ENCODE peak calls at places on chromosomes 3 and 15, in six cellular contexts. S is neuronal stem cell, I is H9, Z is IMR-90, K is H1, M is mesenchymal stem cell. L is an unnamed sample.

GRCh38 chr15:62742409-62743171 is 300.0 kb upstream of the TPM1 start:
- DNase-seq in S (peak; percentile 67), I (peak; percentile 53), Z (peak; percentile 90), K (no peak), M (peak; percentile 89), L (peak; percentile 81)

GRCh38 chr15:65339926-65340325 is 35.4 kb downstream of the RNU5B-1 start:
- DNase-seq in S (no peak), I (no peak), Z (no peak), K (no peak), M (peak; percentile 58), L (no peak)

GRCh38 chr15:81385110-81386076 is 11.4 kb upstream of the TMC3 start:
- DNase-seq in S (no peak), I (no peak), Z (no peak), K (no peak), M (no peak), L (no peak)

GRCh38 chr3:41247055-41247454 is 47.8 kb downstream of the CTNNB1 start:
- DNase-seq in S (no peak), I (no peak), Z (no peak), K (no peak), M (no peak), L (no peak)

GRCh38 chr15:77456746-77457618 is 36.3 kb downstream of the HMG20A start:
- DNase-seq in S (no peak), I (no peak), Z (peak; percentile 44), K (no peak), M (peak; percentile 41), L (no peak)

GRCh38 chr15:51775967-51776816 is 24.8 kb downstream of the TMOD2 start:
- DNase-seq in S (peak; percentile 42), I (peak; percentile 74), Z (peak; percentile 55), K (peak; percentile 71), M (peak; percentile 60), L (peak; percentile 33)

GRCh38 chr15:65909831-65910230 is 40.5 kb downstream of the RAB11A start:
- DNase-seq in S (no peak), I (peak; percentile 18), Z (no peak), K (no peak), M (no peak), L (no peak)

GRCh38 chr3:181719298-181719859 is 7.7 kb downstream of the SOX2 start:
- DNase-seq in S (no peak), I (no peak), Z (no peak), K (peak; percentile 50), M (no peak), L (no peak)

GRCh38 chr15:98400120-98400519 is 248.2 kb upstream of the IGF1R start:
- DNase-seq in S (no peak), I (no peak), Z (no peak), K (no peak), M (no peak), L (no peak)

GRCh38 chr15:33699145-33699544 is 269.2 kb upstream of the CHRM5 start:
- DNase-seq in S (no peak), I (no peak), Z (no peak), K (no peak), M (no peak), L (no peak)

GRCh38 chr3:99366663-99367429 is 271.5 kb upstream of the COL8A1 start:
- DNase-seq in S (no peak), I (peak; percentile 39), Z (no peak), K (peak; percentile 48), M (no peak), L (peak; percentile 26)

GRCh38 chr3:69120879-69121464 is 1.4 kb downstream of the LMOD3 start:
- DNase-seq in S (peak; percentile 82), I (peak; percentile 82), Z (peak; percentile 76), K (peak; percentile 91), M (peak; percentile 79), L (peak; percentile 77)

GRCh38 chr3:151871639-151872468 is 1.6 kb upstream of the SUCNR1 start:
- DNase-seq in S (no peak), I (no peak), Z (no peak), K (no peak), M (peak; percentile 41), L (peak; percentile 51)

GRCh38 chr3:40623567-40623966 is 98.8 kb downstream of the ZNF621 start:
- DNase-seq in S (no peak), I (no peak), Z (no peak), K (no peak), M (no peak), L (peak; percentile 6)

GRCh38 chr15:50485389-50485788 is 61.1 kb downstream of the USP50 start:
- DNase-seq in S (no peak), I (no peak), Z (no peak), K (no peak), M (no peak), L (no peak)

GRCh38 chr15:50484781-50485180 is 60.6 kb downstream of the USP8 start:
- DNase-seq in S (no peak), I (no peak), Z (no peak), K (no peak), M (no peak), L (no peak)

GRCh38 chr15:50487287-50487686 is 59.2 kb downstream of the USP50 start:
- DNase-seq in S (no peak), I (no peak), Z (no peak), K (no peak), M (no peak), L (no peak)
- H4K91ac ChIP-seq in S (no peak overlapping the region), I (no peak overlapping the region), Z (no peak overlapping the region), K (no peak overlapping the region), M (no peak overlapping the region), L (no peak overlapping the region)

GRCh38 chr3:76582632-76583378 is 457.1 kb upstream of the ROBO2 start:
- DNase-seq in S (no peak), I (no peak), Z (peak; percentile 31), K (no peak), M (no peak), L (no peak)
- H3K4me2 ChIP-seq in S (no peak overlapping the region), I (no peak overlapping the region), Z (no peak overlapping the region), K (no peak overlapping the region), M (no peak overlapping the region), L (no peak overlapping the region)

GRCh38 chr3:9794400-9794799 is 1.5 kb downstream of the ARPC4 start:
- DNase-seq in S (no peak), I (no peak), Z (no peak), K (no peak), M (no peak), L (no peak)

GRCh38 chr3:9793161-9793781 is 389 bp downstream of the ARPC4 start:
- DNase-seq in S (no peak), I (no peak), Z (peak; percentile 44), K (no peak), M (peak; percentile 75), L (peak; percentile 88)

GRCh38 chr3:9791127-9791526 is 1.1 kb downstream of the TADA3 start:
- DNase-seq in S (no peak), I (no peak), Z (no peak), K (no peak), M (no peak), L (no peak)

GRCh38 chr3:9791790-9792404 is 376 bp downstream of the TADA3 start:
- DNase-seq in S (no peak), I (no peak), Z (no peak), K (no peak), M (no peak), L (no peak)

DNA sequence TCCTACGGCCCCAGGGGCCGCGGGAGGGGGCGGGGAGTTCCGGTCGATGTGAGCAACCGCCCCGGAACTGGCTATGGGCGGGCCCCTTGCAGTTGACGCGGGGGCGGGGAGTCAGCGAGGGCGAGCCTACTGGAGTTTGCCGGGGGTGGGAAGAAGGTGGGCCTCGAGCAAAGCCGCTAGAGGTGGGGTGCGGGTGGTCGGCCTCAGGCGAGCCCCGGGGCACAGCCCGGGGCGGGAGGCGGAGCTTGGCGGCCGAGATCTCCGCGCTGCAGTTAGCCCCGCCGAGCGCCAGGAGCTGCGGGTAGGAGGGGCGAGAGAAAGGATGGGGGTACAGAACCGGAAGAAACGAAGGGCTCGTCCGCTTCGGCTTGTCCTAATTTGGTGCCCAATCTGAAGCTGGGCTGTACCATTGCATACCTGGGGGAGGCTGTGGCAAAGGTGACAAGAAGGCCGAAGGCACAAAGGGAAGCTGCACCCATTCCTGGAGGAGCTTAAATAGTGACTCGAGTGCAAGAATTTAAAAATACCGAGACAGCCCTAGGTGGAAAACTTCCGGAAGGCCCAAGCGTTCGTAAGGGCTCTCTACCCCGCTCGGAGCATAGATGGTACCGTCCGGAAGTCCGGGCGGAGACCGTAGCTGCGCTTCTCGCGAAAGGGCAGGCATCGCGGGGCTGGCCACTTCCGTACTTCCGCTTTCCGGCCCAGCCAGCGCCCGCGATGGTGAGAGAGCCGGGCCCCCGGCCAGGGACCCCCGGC is at the start of the genes ARPC4 and TADA3:
- DNase-seq in S (peak; percentile 98), I (peak; percentile 93), Z (peak; percentile 96), K (peak; percentile 89), M (peak; percentile 98), L (peak; percentile 97)
- H4K8ac ChIP-seq in S (no peak within 1 kb of the TSS), I (no peak within 1 kb of the TSS), Z (peak within 1 kb of the TSS; percentile 100), K (peak within 1 kb of the TSS; percentile 97), M (peak within 1 kb of the TSS; percentile 84), L (peak within 1 kb of the TSS; percentile 91)

GRCh38 chr3:126461450-126462070 is 14.1 kb downstream of the ZXDC start:
- DNase-seq in S (no peak), I (no peak), Z (no peak), K (no peak), M (no peak), L (no peak)
- H4K91ac ChIP-seq in S (no peak overlapping the region), I (no peak overlapping the region), Z (no peak overlapping the region), K (no peak overlapping the region), M (no peak overlapping the region), L (no peak overlapping the region)

L was measured in trophoblast cell.